ENCODE peak calls at places on chromosomes 13 and 19, in nine cellular contexts. H is uterus, V is lower leg skin, C is Peyer's patch, X is IMR-90, L is adrenal gland, F is HCT116, Z is heart left ventricle, U is H1. G is an unnamed sample.

GRCh38 chr13:97030705-97031452 is 36.6 kb upstream of the OXGR1 start:
- DNase-seq in H (no peak), V (no peak), C (no peak), X (peak), L (no peak), F (peak), Z (no peak), U (no peak), G (no peak)

GRCh38 chr13:93270769-93271753 is 44.5 kb downstream of the GPC6 start:
- DNase-seq in H (no peak), V (no peak), C (no peak), X (peak), L (no peak), F (no peak), Z (no peak), U (no peak), G (no peak)

GRCh38 chr13:101341464-101341863 is 74.8 kb downstream of the NALCN start:
- DNase-seq in H (no peak), V (no peak), C (no peak), X (peak), L (no peak), F (no peak), Z (no peak), U (no peak), G (no peak)

GRCh38 chr19:39335168-39335567 is 675 bp downstream of the GMFG start:
- DNase-seq in H (no peak), V (no peak), C (no peak), X (no peak), L (no peak), F (no peak), Z (no peak), U (no peak), G (no peak)

GRCh38 chr13:23086951-23087350 is 93.8 kb upstream of the SGCG start:
- DNase-seq in H (no peak), V (no peak), C (no peak), X (no peak), L (no peak), F (no peak), Z (no peak), U (no peak), G (no peak)

GRCh38 chr13:28505543-28506135 is 10.7 kb upstream of the FLT1 start:
- DNase-seq in H (no peak), V (no peak), C (no peak), X (no peak), L (no peak), F (no peak), Z (no peak), U (no peak), G (no peak)

GRCh38 chr19:45632468-45633196 is 6.6 kb downstream of the EML2 start:
- DNase-seq in H (peak), V (peak), C (peak), X (peak), L (peak), F (peak), Z (peak), U (no peak), G (no peak)

GRCh38 chr13:108342369-108343289 is 73.1 kb downstream of the TNFSF13B start:
- DNase-seq in H (no peak), V (no peak), C (no peak), X (peak), L (no peak), F (peak), Z (no peak), U (no peak), G (no peak)

GRCh38 chr19:6270822-6271221 is 9.0 kb downstream of the MLLT1 start:
- DNase-seq in H (no peak), V (no peak), C (no peak), X (no peak), L (no peak), F (no peak), Z (no peak), U (no peak), G (no peak)

GRCh38 chr19:28514166-28514565 is 698.8 kb downstream of the UQCRFS1 start:
- DNase-seq in H (no peak), V (no peak), C (no peak), X (no peak), L (no peak), F (no peak), Z (no peak), U (no peak), G (no peak)

GRCh38 chr13:43924549-43925245 is 45.0 kb downstream of the LACC1 start:
- DNase-seq in H (no peak), V (no peak), C (no peak), X (no peak), L (no peak), F (no peak), Z (no peak), U (no peak), G (no peak)

GRCh38 chr13:93183302-93183701 is 43.3 kb upstream of the GPC6 start:
- DNase-seq in H (no peak), V (no peak), C (no peak), X (no peak), L (no peak), F (no peak), Z (no peak), U (peak), G (no peak)

GRCh38 chr19:32372726-32373613 is 27.6 kb downstream of the ZNF507 start:
- DNase-seq in H (no peak), V (no peak), C (no peak), X (no peak), L (no peak), F (no peak), Z (no peak), U (no peak), G (no peak)

GRCh38 chr19:45475537-45476348 is 7.9 kb downstream of the FOSB start:
- DNase-seq in H (no peak), V (no peak), C (no peak), X (peak), L (no peak), F (no peak), Z (no peak), U (no peak), G (no peak)

GRCh38 chr13:66195238-66195637 is 1034.9 kb downstream of the PCDH9 start:
- DNase-seq in H (no peak), V (no peak), C (no peak), X (no peak), L (no peak), F (no peak), Z (no peak), U (no peak), G (no peak)

GRCh38 chr19:50173144-50173543 is 10.1 kb upstream of the IZUMO2 start:
- DNase-seq in H (no peak), V (no peak), C (peak), X (no peak), L (no peak), F (no peak), Z (no peak), U (no peak), G (no peak)

GRCh38 chr13:45055902-45056648 is 64.2 kb upstream of the GTF2F2 start:
- DNase-seq in H (peak), V (no peak), C (no peak), X (peak), L (no peak), F (peak), Z (no peak), U (no peak), G (no peak)

GRCh38 chr19:40331052-40331451 is 17.1 kb downstream of the C19orf47 start:
- DNase-seq in H (no peak), V (no peak), C (no peak), X (no peak), L (no peak), F (no peak), Z (no peak), U (no peak), G (no peak)

GRCh38 chr19:40592170-40592569 is 9.0 kb upstream of the LTBP4 start:
- DNase-seq in H (no peak), V (no peak), C (no peak), X (peak), L (no peak), F (no peak), Z (no peak), U (no peak), G (peak)

GRCh38 chr19:48695743-48696352 is at the start of gene FUT2:
- DNase-seq in H (no peak), V (no peak), C (peak), X (no peak), L (no peak), F (no peak), Z (no peak), U (no peak), G (no peak)

GRCh38 chr19:37594982-37595382 is 306 bp downstream of the ZNF540 start:
- DNase-seq in H (peak), V (peak), C (peak), X (peak), L (peak), F (no peak), Z (peak), U (no peak), G (peak)

GRCh38 chr19:41478875-41479756 is 36.2 kb downstream of the ERICH4 start:
- DNase-seq in H (no peak), V (no peak), C (no peak), X (no peak), L (no peak), F (no peak), Z (no peak), U (no peak), G (no peak)

GRCh38 chr19:3958836-3959765 is 11.8 kb downstream of the DAPK3 start:
- DNase-seq in H (no peak), V (no peak), C (no peak), X (no peak), L (no peak), F (no peak), Z (no peak), U (no peak), G (no peak)

GRCh38 chr13:111344471-111345191 is 24.2 kb downstream of the TEX29 start:
- DNase-seq in H (no peak), V (peak), C (no peak), X (peak), L (no peak), F (no peak), Z (no peak), U (peak), G (no peak)

GRCh38 chr13:32901994-32902780 is 114.0 kb upstream of the KL start:
- DNase-seq in H (no peak), V (no peak), C (no peak), X (no peak), L (no peak), F (no peak), Z (no peak), U (no peak), G (no peak)

GRCh38 chr13:100508996-100509395 is 79.6 kb downstream of the GGACT start:
- DNase-seq in H (no peak), V (no peak), C (no peak), X (no peak), L (no peak), F (no peak), Z (no peak), U (no peak), G (no peak)

GRCh38 chr19:5191091-5191490 is 149.5 kb downstream of the PTPRS start:
- DNase-seq in H (no peak), V (no peak), C (no peak), X (no peak), L (no peak), F (no peak), Z (no peak), U (no peak), G (no peak)

GRCh38 chr13:45333973-45334922 is 6.7 kb downstream of the TPT1 start:
- DNase-seq in H (no peak), V (no peak), C (no peak), X (peak), L (no peak), F (no peak), Z (no peak), U (no peak), G (no peak)

GRCh38 chr19:42111811-42112210 is 20.4 kb downstream of the POU2F2 start:
- DNase-seq in H (no peak), V (no peak), C (no peak), X (peak), L (no peak), F (no peak), Z (no peak), U (no peak), G (no peak)

GRCh38 chr19:56964526-56964925 is 124.0 kb upstream of the PEG3 start:
- DNase-seq in H (no peak), V (no peak), C (no peak), X (no peak), L (no peak), F (no peak), Z (no peak), U (no peak), G (no peak)

GRCh38 chr13:26601669-26602068 is 44.2 kb downstream of the WASF3 start:
- DNase-seq in H (no peak), V (no peak), C (no peak), X (peak), L (no peak), F (no peak), Z (no peak), U (no peak), G (no peak)

GRCh38 chr19:37506387-37507166 is at the start of gene ZNF793:
- DNase-seq in H (peak), V (peak), C (peak), X (peak), L (peak), F (no peak), Z (peak), U (peak), G (no peak)

GRCh38 chr13:94664889-94665288 is 47.5 kb downstream of the SOX21 start:
- DNase-seq in H (no peak), V (no peak), C (no peak), X (no peak), L (no peak), F (no peak), Z (no peak), U (no peak), G (no peak)

GRCh38 chr13:19957320-19958118 is 1.0 kb upstream of the ZMYM2 start:
- DNase-seq in H (peak), V (peak), C (peak), X (peak), L (peak), F (no peak), Z (peak), U (no peak), G (peak)

GRCh38 chr13:38566526-38566925 is 120.4 kb upstream of the FREM2 start:
- DNase-seq in H (no peak), V (no peak), C (no peak), X (no peak), L (no peak), F (no peak), Z (no peak), U (no peak), G (no peak)

GRCh38 chr13:30371649-30372265 is 50.5 kb upstream of the UBE2L5 start:
- DNase-seq in H (no peak), V (peak), C (peak), X (peak), L (no peak), F (peak), Z (no peak), U (no peak), G (peak)

GRCh38 chr19:21022996-21023395 is 2.5 kb downstream of the ZNF430 start:
- DNase-seq in H (no peak), V (no peak), C (no peak), X (peak), L (no peak), F (peak), Z (no peak), U (no peak), G (no peak)

GRCh38 chr19:3479177-3479818 is 1.0 kb downstream of the SMIM24 start:
- DNase-seq in H (no peak), V (no peak), C (no peak), X (no peak), L (no peak), F (peak), Z (no peak), U (no peak), G (no peak)

GRCh38 chr19:44904426-44904994 is 1.1 kb upstream of the APOE start:
- DNase-seq in H (no peak), V (no peak), C (no peak), X (no peak), L (peak), F (no peak), Z (no peak), U (peak), G (no peak)

GRCh38 chr13:112587359-112587766 is 590 bp downstream of the TUBGCP3 start:
- DNase-seq in H (peak), V (peak), C (peak), X (peak), L (peak), F (peak), Z (peak), U (no peak), G (peak)
- TF ChIP-seq POLR2A in H (peak), V (no peak), C (no peak), X (no peak), L (peak), F (no peak), Z (no peak), U (no peak), G (no peak)

GRCh38 chr19:17282488-17283256 is 971 bp downstream of the ANKLE1 start:
- DNase-seq in H (peak), V (peak), C (peak), X (peak), L (peak), F (peak), Z (peak), U (no peak), G (peak)
- TF ChIP-seq POLR2A in H (no peak), V (no peak), C (no peak), X (no peak), L (no peak), F (peak), Z (no peak), U (no peak), G (no peak)

GRCh38 chr13:109760372-109760771 is 26.0 kb downstream of the IRS2 start:
- DNase-seq in H (no peak), V (no peak), C (no peak), X (no peak), L (no peak), F (no peak), Z (no peak), U (no peak), G (no peak)
- TF ChIP-seq POLR2A in H (no peak), V (no peak), C (no peak), X (no peak), L (no peak), F (no peak), Z (no peak), U (no peak), G (no peak)

GRCh38 chr19:47228937-47229673 is 1.9 kb downstream of the BBC3 start:
- DNase-seq in H (peak), V (no peak), C (no peak), X (peak), L (no peak), F (no peak), Z (no peak), U (no peak), G (no peak)
- TF ChIP-seq POLR2A in H (peak), V (no peak), C (no peak), X (no peak), L (no peak), F (no peak), Z (no peak), U (no peak), G (no peak)

GRCh38 chr19:54136086-54136863 is 1.3 kb upstream of the CNOT3 start:
- DNase-seq in H (no peak), V (no peak), C (no peak), X (peak), L (no peak), F (no peak), Z (no peak), U (no peak), G (no peak)

GRCh38 chr19:54138777-54139256 is 1.3 kb downstream of the CNOT3 start:
- DNase-seq in H (no peak), V (no peak), C (no peak), X (no peak), L (no peak), F (no peak), Z (no peak), U (no peak), G (no peak)

GRCh38 chr19:54137913-54138776 is 583 bp downstream of the CNOT3 start:
- DNase-seq in H (no peak), V (peak), C (no peak), X (no peak), L (peak), F (no peak), Z (no peak), U (no peak), G (peak)

GRCh38 chr19:54136864-54137113 is 773 bp upstream of the CNOT3 start:
- DNase-seq in H (no peak), V (no peak), C (no peak), X (no peak), L (no peak), F (no peak), Z (no peak), U (no peak), G (peak)

GRCh38 chr19:54137114-54137912 is at the start of gene CNOT3:
- DNase-seq in H (peak), V (peak), C (peak), X (peak), L (peak), F (peak), Z (peak), U (peak), G (peak)
- TF ChIP-seq POLR2A in H (peak), V (peak), C (peak), X (peak), L (peak), F (no peak), Z (peak), U (peak), G (peak)